ENCODE peak calls at places on chromosomes 12 and 14, in five cellular contexts. X is neuronal stem cell, Q is IMR-90, K is mesenchymal stem cell, Y is H1. V is an unnamed sample.

GRCh38 chr14:99733221-99733550 is 49.1 kb downstream of the CYP46A1 start:
- DNase-seq in X (no peak), Q (no peak), K (no peak), Y (no peak), V (peak)

GRCh38 chr12:120711411-120711810 is 1.2 kb downstream of the UNC119B start:
- DNase-seq in X (no peak), Q (no peak), K (no peak), Y (no peak), V (peak)

GRCh38 chr14:105908481-105908911 is 382.1 kb downstream of the TMEM121 start:
- DNase-seq in X (no peak), Q (no peak), K (no peak), Y (no peak), V (no peak)

GRCh38 chr12:123150804-123151678 is at the start of gene PITPNM2:
- DNase-seq in X (peak), Q (peak), K (peak), Y (no peak), V (no peak)

GRCh38 chr14:103296007-103296406 is 38.0 kb upstream of the EIF5 start:
- DNase-seq in X (no peak), Q (peak), K (peak), Y (no peak), V (no peak)

GRCh38 chr12:102429211-102429610 is 51.2 kb downstream of the IGF1 start:
- DNase-seq in X (no peak), Q (no peak), K (no peak), Y (no peak), V (no peak)

GRCh38 chr12:68565391-68565903 is 45.3 kb upstream of the RAP1B start:
- DNase-seq in X (no peak), Q (peak), K (peak), Y (no peak), V (no peak)

GRCh38 chr12:252634-253033 is 10.0 kb downstream of the SLC6A13 start:
- DNase-seq in X (no peak), Q (no peak), K (no peak), Y (peak), V (no peak)

GRCh38 chr14:75504411-75504810 is 17.9 kb upstream of the BATF start:
- DNase-seq in X (no peak), Q (no peak), K (no peak), Y (no peak), V (no peak)

GRCh38 chr14:32134448-32135070 is 57.5 kb downstream of the ARHGAP5 start:
- DNase-seq in X (no peak), Q (peak), K (peak), Y (no peak), V (no peak)

GRCh38 chr12:22032732-22033131 is 13.3 kb upstream of the CMAS start:
- DNase-seq in X (no peak), Q (no peak), K (no peak), Y (no peak), V (no peak)

GRCh38 chr14:84874436-84874835 is 655.5 kb upstream of the FLRT2 start:
- DNase-seq in X (no peak), Q (no peak), K (no peak), Y (no peak), V (no peak)

GRCh38 chr14:22977684-22978486 is 4.5 kb downstream of the AJUBA start:
- DNase-seq in X (peak), Q (peak), K (peak), Y (peak), V (peak)

GRCh38 chr12:113314121-113314529 is 20.8 kb downstream of the SLC8B1 start:
- DNase-seq in X (no peak), Q (peak), K (peak), Y (no peak), V (no peak)

GRCh38 chr12:24890048-24890447 is 58.9 kb downstream of the BCAT1 start:
- DNase-seq in X (no peak), Q (no peak), K (no peak), Y (no peak), V (no peak)

GRCh38 chr14:56147980-56148901 is 30.0 kb downstream of the PELI2 start:
- DNase-seq in X (no peak), Q (no peak), K (no peak), Y (no peak), V (no peak)

GRCh38 chr14:99116741-99117295 is 155.2 kb downstream of the BCL11B start:
- DNase-seq in X (no peak), Q (no peak), K (no peak), Y (peak), V (peak)

GRCh38 chr14:57707219-57707618 is 158.7 kb downstream of the SLC35F4 start:
- DNase-seq in X (no peak), Q (no peak), K (no peak), Y (no peak), V (no peak)

GRCh38 chr12:122721057-122721545 is 4.5 kb upstream of the HCAR3 start:
- DNase-seq in X (no peak), Q (no peak), K (no peak), Y (no peak), V (no peak)

GRCh38 chr12:121796855-121797751 is 3.6 kb upstream of the RHOF start:
- DNase-seq in X (peak), Q (peak), K (peak), Y (peak), V (peak)

GRCh38 chr12:3225154-3225795 is 148.1 kb downstream of the TSPAN9 start:
- DNase-seq in X (no peak), Q (peak), K (peak), Y (no peak), V (no peak)

GRCh38 chr12:120249875-120250795 is 15.4 kb downstream of the PXN start:
- DNase-seq in X (no peak), Q (no peak), K (peak), Y (no peak), V (peak)

GRCh38 chr14:92511472-92512247 is 1.9 kb upstream of the RIN3 start:
- DNase-seq in X (no peak), Q (peak), K (peak), Y (no peak), V (no peak)

GRCh38 chr12:81963651-81964050 is 204.5 kb upstream of the PPFIA2 start:
- DNase-seq in X (no peak), Q (no peak), K (no peak), Y (no peak), V (no peak)

GRCh38 chr14:92384461-92385133 is 61.6 kb downstream of the SLC24A4 start:
- DNase-seq in X (no peak), Q (no peak), K (no peak), Y (no peak), V (no peak)

GRCh38 chr14:23695220-23695999 is 59.2 kb downstream of the DHRS2 start:
- DNase-seq in X (peak), Q (no peak), K (no peak), Y (peak), V (peak)

DNA sequence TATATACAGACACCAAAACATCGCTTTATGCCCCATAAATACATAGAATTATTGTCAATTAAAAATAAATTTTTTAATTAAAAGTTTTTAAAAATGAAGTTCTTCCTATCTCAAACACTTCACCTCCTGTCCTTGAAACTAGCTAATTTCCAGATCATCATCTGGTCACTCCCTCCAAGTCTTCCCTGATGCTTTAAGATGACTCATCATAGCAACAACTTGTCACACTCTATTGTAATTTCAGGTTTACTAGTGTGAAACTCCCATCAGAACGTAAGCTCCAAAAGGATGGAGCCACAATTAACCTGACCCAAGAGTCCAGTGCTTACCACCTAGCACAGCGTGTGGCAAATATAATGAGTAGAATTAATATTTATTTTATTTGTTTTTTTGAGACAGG is 16.3 kb downstream of the GXYLT1 start:
- DNase-seq in X (no peak), Q (peak), K (peak), Y (no peak), V (no peak)
- H2BK15ac ChIP-seq in X (no peak), Q (no peak), K (no peak), Y (no peak), V (no peak)

DNA sequence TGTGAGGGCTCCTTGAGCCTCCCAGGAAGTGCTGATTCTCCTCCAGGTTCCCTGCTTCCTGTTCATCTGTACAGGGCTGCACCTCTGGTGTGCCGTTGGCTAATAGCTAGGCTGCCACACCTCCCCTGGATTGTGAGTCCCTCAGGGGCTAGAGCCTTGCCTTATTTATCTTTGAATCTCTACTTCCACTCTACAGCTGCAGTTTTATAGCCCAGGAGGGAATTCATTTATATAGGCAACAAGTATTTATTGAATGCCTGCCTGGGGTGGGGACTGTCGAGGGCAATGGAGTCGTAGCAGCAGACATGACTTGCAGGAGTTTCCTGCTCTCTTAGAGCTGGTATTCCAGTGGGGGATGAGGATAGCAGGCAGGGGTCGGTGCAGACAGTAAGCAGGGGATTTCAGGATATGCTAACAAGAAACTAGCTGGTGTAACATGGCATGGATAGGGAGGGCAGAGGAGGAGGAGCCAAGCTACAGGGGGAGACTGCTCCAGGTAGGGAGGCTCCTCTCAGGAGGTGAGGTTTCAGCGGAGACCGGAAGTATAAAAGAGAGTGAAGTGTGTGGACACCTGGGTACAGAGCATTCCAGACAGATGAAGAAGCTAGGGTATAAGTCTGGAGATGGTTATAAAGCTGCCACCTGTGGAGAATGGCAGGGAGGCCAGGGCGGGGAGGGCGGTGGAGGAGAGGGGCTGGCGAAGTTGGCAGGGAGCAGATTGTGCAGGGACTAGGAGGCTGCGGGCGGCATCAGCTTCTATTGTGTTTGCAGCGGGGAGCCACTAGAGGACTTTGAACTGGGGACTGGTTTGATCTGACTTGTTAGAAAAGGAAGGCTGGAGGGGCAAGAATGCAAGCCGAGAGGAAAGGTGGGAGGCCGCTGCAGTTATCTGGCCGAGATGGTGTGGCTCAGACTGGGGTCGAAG is 17.2 kb downstream of the USP30 start:
- DNase-seq in X (peak), Q (no peak), K (no peak), Y (peak), V (peak)
- H2AFZ ChIP-seq in X (no peak), Q (no peak), K (no peak), Y (peak), V (no peak)

GRCh38 chr14:68141531-68142088 is 322.0 kb downstream of the RAD51B start:
- DNase-seq in X (no peak), Q (peak), K (peak), Y (no peak), V (no peak)

GRCh38 chr14:68140801-68141200 is 321.2 kb downstream of the RAD51B start:
- DNase-seq in X (no peak), Q (no peak), K (no peak), Y (no peak), V (no peak)

GRCh38 chr14:68137704-68138619 is 318.4 kb downstream of the RAD51B start:
- DNase-seq in X (peak), Q (peak), K (peak), Y (peak), V (peak)

GRCh38 chr14:68140111-68140741 is 320.6 kb downstream of the RAD51B start:
- DNase-seq in X (peak), Q (peak), K (peak), Y (no peak), V (no peak)

DNA sequence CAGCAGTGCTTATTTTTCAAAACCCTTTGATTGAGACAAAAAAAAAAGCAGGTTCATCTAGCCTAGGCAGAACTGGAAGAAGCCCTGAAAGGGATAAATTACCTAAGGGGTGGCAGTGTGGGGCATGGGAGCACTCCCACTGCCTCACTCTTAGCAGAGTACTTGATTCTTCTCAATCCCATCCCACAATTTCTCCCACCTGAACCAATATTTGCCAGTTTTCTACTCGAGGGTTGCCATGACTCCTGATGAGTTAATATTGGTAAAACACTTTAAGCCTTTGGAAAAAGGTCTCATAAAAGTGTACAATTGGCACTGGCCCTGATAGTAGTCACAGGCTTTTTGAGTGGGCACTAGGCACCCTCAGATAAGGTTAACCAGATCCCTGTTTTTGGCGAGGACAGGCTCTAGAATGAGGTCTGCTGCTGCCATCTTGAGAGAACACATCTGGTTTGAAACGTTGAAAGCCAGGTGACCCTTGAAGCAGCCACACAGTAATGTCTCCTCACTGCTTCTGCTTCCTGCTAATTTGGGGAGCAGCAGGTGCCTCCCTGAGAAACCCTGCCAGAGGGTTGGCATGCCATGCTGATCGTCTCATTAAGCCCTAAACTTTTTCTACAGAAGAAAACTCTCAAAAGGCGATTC is 320.0 kb downstream of the RAD51B start:
- DNase-seq in X (no peak), Q (no peak), K (no peak), Y (no peak), V (no peak)
- H2BK15ac ChIP-seq in X (no peak), Q (peak), K (peak), Y (no peak), V (no peak)

GRCh38 chr12:1281683-1282366 is 290.8 kb downstream of the ERC1 start:
- DNase-seq in X (no peak), Q (peak), K (peak), Y (no peak), V (no peak)
- H2AFZ ChIP-seq in X (no peak), Q (no peak), K (no peak), Y (no peak), V (no peak)

GRCh38 chr14:87152701-87153100 is 840.3 kb downstream of the GALC start:
- DNase-seq in X (no peak), Q (no peak), K (no peak), Y (no peak), V (no peak)

GRCh38 chr14:87148655-87149054 is 844.3 kb downstream of the GALC start:
- DNase-seq in X (no peak), Q (no peak), K (no peak), Y (no peak), V (no peak)

GRCh38 chr14:87153901-87154300 is 839.1 kb downstream of the GALC start:
- DNase-seq in X (no peak), Q (peak), K (no peak), Y (no peak), V (no peak)

GRCh38 chr14:87153391-87153790 is 839.6 kb downstream of the GALC start:
- DNase-seq in X (no peak), Q (no peak), K (no peak), Y (no peak), V (no peak)

DNA sequence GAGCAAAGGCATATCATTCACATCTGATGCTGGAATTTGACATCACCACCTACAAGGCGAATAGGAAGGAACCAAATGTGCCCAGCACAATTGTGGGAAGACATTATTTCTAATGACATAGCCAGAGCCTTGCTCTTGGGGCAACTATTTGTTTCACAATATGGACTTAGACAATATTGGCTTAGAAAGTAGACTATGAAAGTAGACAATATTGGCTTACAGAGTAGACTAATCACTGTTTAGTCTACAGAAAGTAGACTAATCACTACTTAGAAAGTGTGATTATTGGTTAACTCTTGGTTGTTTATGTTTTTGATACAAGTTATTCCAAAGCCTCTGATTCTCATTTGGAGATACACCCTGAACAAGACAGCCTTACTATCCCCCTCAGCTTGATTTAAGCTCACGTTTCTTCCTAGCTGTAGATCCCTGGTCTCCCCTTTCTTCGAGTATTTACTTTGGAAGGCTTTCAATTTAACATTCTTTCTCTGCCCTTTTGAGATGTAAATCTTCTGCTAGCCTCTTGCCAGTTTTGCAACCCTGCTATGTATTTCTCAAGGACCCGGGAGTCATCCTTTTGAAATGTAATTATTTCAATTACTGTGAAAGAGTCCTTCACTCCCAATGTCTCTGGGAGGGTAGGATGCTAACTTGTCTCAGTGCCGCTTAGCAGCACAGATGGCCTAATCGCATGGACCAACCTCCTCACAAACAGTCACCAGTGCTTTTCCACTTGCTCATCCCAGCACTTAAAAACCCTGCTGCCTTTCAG is 843.2 kb downstream of the GALC start:
- DNase-seq in X (no peak), Q (peak), K (peak), Y (no peak), V (peak)
- H2BK15ac ChIP-seq in X (no peak), Q (peak), K (no peak), Y (no peak), V (no peak)

GRCh38 chr12:70482764-70483163 is 116.7 kb downstream of the KCNMB4 start:
- DNase-seq in X (no peak), Q (no peak), K (no peak), Y (no peak), V (no peak)
- H2AFZ ChIP-seq in X (no peak), Q (no peak), K (no peak), Y (no peak), V (no peak)

DNA sequence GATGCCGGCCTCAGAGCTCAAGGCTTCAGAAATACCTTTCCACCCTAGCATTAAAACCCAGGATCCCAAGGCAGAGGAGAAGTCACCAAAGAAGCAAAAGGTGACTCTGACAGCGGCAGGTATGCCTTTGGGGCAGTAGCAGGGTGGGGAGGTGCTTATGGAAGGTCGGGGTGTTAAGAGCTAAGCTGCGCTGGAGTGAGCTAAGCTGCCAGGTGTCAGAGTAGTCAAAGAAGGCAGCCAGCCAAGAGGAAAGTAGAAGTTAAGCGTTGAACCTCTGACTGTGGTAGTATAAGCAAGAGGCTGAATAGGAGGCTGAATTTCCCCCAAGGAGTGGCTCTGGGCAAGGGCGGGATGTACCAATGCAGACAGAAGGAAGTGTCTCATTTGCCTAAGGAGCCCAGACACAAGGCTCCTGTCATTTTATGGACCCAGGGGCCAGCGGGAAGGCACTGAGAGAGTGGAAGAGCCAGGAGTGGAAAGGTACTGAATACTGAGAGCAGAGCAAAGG is 29.2 kb downstream of the DYRK4 start:
- DNase-seq in X (no peak), Q (no peak), K (no peak), Y (no peak), V (no peak)
- H2BK15ac ChIP-seq in X (no peak), Q (no peak), K (no peak), Y (no peak), V (no peak)

GRCh38 chr12:107110519-107110859 is 17.1 kb upstream of the CRY1 start:
- DNase-seq in X (no peak), Q (no peak), K (no peak), Y (no peak), V (no peak)
- H2AFZ ChIP-seq in X (peak), Q (no peak), K (no peak), Y (peak), V (no peak)

GRCh38 chr14:33475623-33476022 is 475.3 kb downstream of the EGLN3 start:
- DNase-seq in X (peak), Q (no peak), K (peak), Y (peak), V (peak)

GRCh38 chr14:33464563-33464962 is 486.3 kb downstream of the EGLN3 start:
- DNase-seq in X (no peak), Q (no peak), K (no peak), Y (no peak), V (no peak)

GRCh38 chr14:33465952-33466700 is 484.7 kb downstream of the EGLN3 start:
- DNase-seq in X (no peak), Q (no peak), K (peak), Y (no peak), V (no peak)

GRCh38 chr14:33467967-33468366 is 482.9 kb downstream of the EGLN3 start:
- DNase-seq in X (no peak), Q (no peak), K (no peak), Y (no peak), V (no peak)

GRCh38 chr14:33469898-33470297 is 481.0 kb downstream of the EGLN3 start:
- DNase-seq in X (no peak), Q (no peak), K (no peak), Y (no peak), V (no peak)
- H2BK15ac ChIP-seq in X (no peak), Q (no peak), K (no peak), Y (no peak), V (no peak)

V was measured in H9.